ENCODE peak calls at places on chromosome 1, in seven cellular contexts. U is colonic mucosa; I is adrenal gland; J is H9; Z is endothelial cell of umbilical vein; B is CD4-positive, alpha-beta memory T cell; E is tibial artery. D is an unnamed sample.
A peak's percentile ranks its signal among the peaks of the same experiment; 100 is the strongest.

GRCh38 chr1:18109756-18110597 is 2.4 kb downstream of the IGSF21 start:
- DNase-seq in U (peak; percentile 81), I (peak; percentile 79), J (peak; percentile 91), Z (no peak), B (no peak), E (peak; percentile 62), D (peak; percentile 37)

GRCh38 chr1:51648180-51649109 is 31.6 kb downstream of the OSBPL9 start:
- DNase-seq in U (peak; percentile 53), I (no peak), J (peak; percentile 42), Z (no peak), B (no peak), E (peak; percentile 48), D (peak; percentile 56)

GRCh38 chr1:41122851-41123518 is 101.5 kb upstream of the SLFNL1 start:
- DNase-seq in U (peak; percentile 38), I (no peak), J (no peak), Z (peak; percentile 68), B (no peak), E (no peak), D (peak; percentile 33)

GRCh38 chr1:56576880-56577858 is 2.2 kb downstream of the PLPP3 start:
- DNase-seq in U (peak; percentile 29), I (no peak), J (peak; percentile 38), Z (peak; percentile 74), B (no peak), E (peak; percentile 37), D (no peak)

GRCh38 chr1:161473363-161473762 is 31.9 kb upstream of the FCGR2A start:
- DNase-seq in U (peak; percentile 35), I (no peak), J (peak; percentile 59), Z (no peak), B (no peak), E (no peak), D (no peak)

GRCh38 chr1:234638832-234639799 is 29.1 kb upstream of the IRF2BP2 start:
- DNase-seq in U (peak; percentile 42), I (no peak), J (no peak), Z (no peak), B (no peak), E (no peak), D (no peak)

GRCh38 chr1:119549719-119550141 is 42.7 kb downstream of the HSD3B1 start:
- DNase-seq in U (peak; percentile 72), I (peak; percentile 72), J (peak; percentile 81), Z (peak; percentile 63), B (no peak), E (peak; percentile 38), D (peak; percentile 32)

GRCh38 chr1:37691497-37692077 is 729 bp upstream of the CDCA8 start:
- DNase-seq in U (peak; percentile 53), I (peak; percentile 74), J (peak; percentile 41), Z (peak; percentile 37), B (peak; percentile 6), E (peak; percentile 30), D (peak; percentile 52)

GRCh38 chr1:245440933-245441332 is 286.1 kb downstream of the KIF26B start:
- DNase-seq in U (no peak), I (no peak), J (no peak), Z (no peak), B (no peak), E (no peak), D (no peak)

GRCh38 chr1:110877776-110878175 is 4.8 kb downstream of the CD53 start:
- DNase-seq in U (no peak), I (no peak), J (no peak), Z (no peak), B (no peak), E (no peak), D (no peak)
- H3K4me1 ChIP-seq in U (no peaks in the 10 kb centered on the region), I (peaks cover 5% of the 10 kb centered on the region), J (no peaks in the 10 kb centered on the region), Z (no peaks in the 10 kb centered on the region), B (peaks cover 69% of the 10 kb centered on the region), E (no peaks in the 10 kb centered on the region), D (no peaks in the 10 kb centered on the region)

GRCh38 chr1:16141573-16142336 is 14.1 kb downstream of the EPHA2 start:
- DNase-seq in U (no peak), I (peak; percentile 67), J (no peak), Z (peak; percentile 74), B (no peak), E (peak; percentile 49), D (no peak)

GRCh38 chr1:16143566-16144324 is 12.1 kb downstream of the EPHA2 start:
- DNase-seq in U (peak; percentile 80), I (peak; percentile 68), J (no peak), Z (no peak), B (no peak), E (no peak), D (peak; percentile 80)

GRCh38 chr1:16143005-16143565 is 12.8 kb downstream of the EPHA2 start:
- DNase-seq in U (no peak), I (no peak), J (no peak), Z (no peak), B (no peak), E (no peak), D (no peak)

GRCh38 chr1:16144325-16145029 is 11.4 kb downstream of the EPHA2 start:
- DNase-seq in U (no peak), I (no peak), J (no peak), Z (no peak), B (no peak), E (no peak), D (no peak)

DNA sequence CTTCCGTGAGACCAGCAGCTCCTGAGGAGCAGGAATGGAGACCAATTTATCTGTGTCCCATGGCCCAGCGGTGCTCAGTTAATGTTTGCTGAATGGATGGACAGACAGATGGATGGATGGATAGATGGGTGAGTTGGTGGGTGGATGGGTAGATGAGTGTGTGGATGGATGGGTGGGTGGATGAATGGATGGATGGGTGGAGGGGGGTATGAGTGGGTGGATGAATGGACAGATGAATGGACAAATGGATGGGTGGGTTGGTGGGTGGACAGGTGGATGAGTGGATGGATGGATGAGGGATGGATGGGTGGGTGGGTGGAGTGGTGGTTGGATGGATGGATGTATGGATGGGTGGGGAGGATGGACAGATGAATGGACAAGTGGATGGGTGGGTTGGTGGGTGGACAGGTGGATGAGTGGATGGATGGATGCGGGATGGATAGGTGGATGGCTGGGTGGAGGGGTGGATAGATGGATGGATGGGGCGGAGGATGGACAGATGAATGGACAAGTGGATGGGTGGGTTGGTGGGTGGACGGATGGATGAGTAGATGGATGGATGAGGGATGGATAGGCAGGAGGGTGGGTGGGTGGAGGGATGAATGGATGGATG is 13.4 kb downstream of the EPHA2 start:
- DNase-seq in U (no peak), I (no peak), J (no peak), Z (no peak), B (no peak), E (no peak), D (no peak)
- H3K27ac ChIP-seq in U (no peak overlapping the region), I (peak overlapping the region; percentile 78), J (no peak overlapping the region), Z (peak overlapping the region; percentile 86), B (no peak overlapping the region), E (peak overlapping the region; percentile 76), D (peak overlapping the region; percentile 70)

DNA sequence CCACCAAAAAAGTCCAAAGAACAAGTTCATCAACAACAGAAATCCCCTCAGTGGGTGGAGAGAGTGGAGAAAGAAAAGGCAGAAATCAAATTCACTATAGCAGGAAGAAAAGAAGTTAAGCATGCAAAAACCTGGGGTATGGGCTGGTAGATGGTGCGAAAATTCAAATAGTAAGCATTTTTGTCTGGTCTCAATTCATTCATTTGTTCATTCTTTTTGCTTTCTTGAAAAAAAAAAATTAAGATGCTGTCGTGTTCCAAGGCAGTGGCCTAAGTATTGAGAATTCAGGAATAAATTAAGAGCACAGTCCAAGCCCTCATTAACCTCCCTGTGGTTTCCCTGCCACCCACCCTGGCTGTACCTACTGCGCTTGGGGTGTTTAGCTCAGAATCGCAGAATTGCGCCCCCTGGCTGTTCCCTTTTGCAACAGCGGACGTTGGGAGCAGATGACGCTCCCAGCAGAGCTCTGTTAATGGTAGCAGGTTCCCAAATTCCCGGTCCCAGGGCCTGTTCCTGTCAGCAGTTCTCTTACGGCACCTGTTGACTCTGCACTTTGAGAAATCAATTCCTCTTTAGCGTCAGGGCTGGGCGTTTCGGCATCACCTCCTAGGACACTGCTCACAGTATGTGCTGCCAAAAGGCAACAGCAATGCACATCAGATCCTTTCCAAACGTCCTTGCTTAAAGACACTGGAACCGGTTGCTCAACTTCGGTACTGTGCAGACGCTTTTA is 34.0 kb upstream of the SSX2IP start:
- DNase-seq in U (no peak), I (no peak), J (peak; percentile 86), Z (no peak), B (peak; percentile 22), E (no peak), D (peak; percentile 14)
- H3K4me1 ChIP-seq in U (peaks cover 11% of the 10 kb centered on the region), I (peaks cover 6% of the 10 kb centered on the region), J (no peaks in the 10 kb centered on the region), Z (no peaks in the 10 kb centered on the region), B (no peaks in the 10 kb centered on the region), E (no peaks in the 10 kb centered on the region), D (peaks cover 29% of the 10 kb centered on the region)

DNA sequence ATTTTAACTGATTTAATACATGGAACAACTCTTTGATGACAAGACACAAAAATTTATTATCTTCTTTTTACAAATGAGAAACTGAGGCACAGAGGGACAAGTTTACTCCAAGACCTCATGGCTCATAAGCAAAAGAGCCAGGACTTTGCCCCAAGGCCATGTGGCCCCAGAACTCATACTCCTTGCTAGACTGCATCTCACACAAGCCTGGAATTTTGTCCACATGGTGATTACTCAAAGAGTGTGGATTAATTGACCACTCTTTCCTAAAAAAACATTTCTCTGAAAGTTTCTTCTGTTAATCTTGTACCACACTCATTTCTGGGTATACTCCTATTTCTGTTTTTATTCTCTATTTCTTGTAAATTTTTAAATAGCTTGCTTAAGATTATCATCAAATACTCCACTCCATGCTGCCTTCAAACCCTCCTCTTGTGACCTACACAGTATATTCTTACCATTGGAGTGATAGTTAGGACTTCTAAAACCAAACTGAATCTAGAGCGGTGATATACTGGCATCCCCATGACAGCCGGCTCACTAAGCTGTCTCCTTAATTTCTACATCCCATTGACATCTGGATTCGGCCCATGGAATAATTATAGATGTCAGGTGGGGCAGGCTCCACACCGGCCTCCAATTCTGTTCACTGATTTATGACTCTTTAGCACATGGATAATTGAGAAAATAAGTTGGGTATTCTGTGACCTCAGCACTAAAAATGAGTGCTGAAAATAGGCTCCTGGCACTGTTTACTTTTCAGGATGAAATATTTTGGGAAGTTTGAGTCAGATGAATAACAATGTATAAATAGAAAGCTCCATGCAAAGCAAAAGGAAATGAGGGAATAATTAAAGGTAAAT is 16.1 kb downstream of the RGS4 start:
- DNase-seq in U (no peak), I (no peak), J (no peak), Z (peak; percentile 83), B (no peak), E (no peak), D (no peak)
- H3K27ac ChIP-seq in U (no peak overlapping the region), I (peak overlapping the region; percentile 2), J (no peak overlapping the region), Z (peak overlapping the region; percentile 60), B (no peak overlapping the region), E (peak overlapping the region; percentile 72), D (no peak overlapping the region)

GRCh38 chr1:84165566-84165965 is 21.5 kb downstream of the PRKACB start:
- DNase-seq in U (no peak), I (no peak), J (no peak), Z (no peak), B (no peak), E (no peak), D (no peak)
- H3K4me1 ChIP-seq in U (no peaks in the 10 kb centered on the region), I (peaks cover 7% of the 10 kb centered on the region), J (no peaks in the 10 kb centered on the region), Z (peaks cover 13% of the 10 kb centered on the region), B (peaks cover 75% of the 10 kb centered on the region), E (no peaks in the 10 kb centered on the region), D (peaks cover 5% of the 10 kb centered on the region)

DNA sequence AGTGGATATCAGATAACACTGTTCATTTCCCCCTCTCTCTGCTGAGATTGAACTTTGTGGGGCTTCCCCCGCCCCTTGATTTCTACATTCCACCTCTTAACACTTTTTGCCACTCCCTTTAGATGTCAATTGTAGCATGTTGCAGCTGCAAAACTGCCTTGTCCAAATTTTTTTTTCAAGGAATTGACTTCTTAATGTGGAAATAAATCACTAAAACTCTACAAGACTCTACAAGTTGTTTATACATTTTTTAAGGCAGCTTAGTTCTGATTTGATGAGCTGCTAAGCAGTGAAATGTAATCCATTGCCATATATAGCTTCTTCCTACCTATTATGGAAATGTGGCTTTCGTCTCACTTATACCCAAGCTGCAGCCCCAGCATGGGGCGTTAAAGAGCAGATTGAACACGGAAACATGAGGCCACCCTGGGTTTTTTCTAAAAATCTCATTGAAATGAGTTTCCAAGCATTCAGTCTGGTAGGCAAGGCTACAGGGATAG is 132.2 kb downstream of the SYT2 start:
- DNase-seq in U (no peak), I (no peak), J (no peak), Z (no peak), B (no peak), E (no peak), D (no peak)
- H3K27ac ChIP-seq in U (peak overlapping the region; percentile 41), I (peak overlapping the region; percentile 56), J (no peak overlapping the region), Z (no peak overlapping the region), B (no peak overlapping the region), E (peak overlapping the region; percentile 95), D (peak overlapping the region; percentile 68)